ENCODE peak calls at places on chromosomes 12 and 14, in seven cellular contexts. U is activated naive CD8-positive, alpha-beta T cell treated with anti-CD3 and anti-CD28 coated beads, Interleukin-2, amount 50 U/mL, for 24 hours; G is stimulated activated CD4-positive, alpha-beta T cell treated with anti-CD3 and anti-CD28 coated beads, Interleukin-15, amount 100 ng/mL, for 1 hour; S is EL; B is fibroblast of pulmonary artery; L is MV-4-11; X is CD8-positive, alpha-beta memory T cell. T is an unnamed sample.

GRCh38 chr12:107328442-107329133 is 235.2 kb upstream of the CRY1 start:
- DNase-seq in U (peak; percentile 68), G (no peak), S (peak; percentile 51), B (peak; percentile 66), L (peak; percentile 94), X (no peak), T (peak; percentile 45)

GRCh38 chr12:27614386-27614785 is 81.9 kb upstream of the REP15 start:
- DNase-seq in U (no peak), G (no peak), S (no peak), B (no peak), L (no peak), X (no peak), T (no peak)

GRCh38 chr14:92922155-92922735 is 705 bp upstream of the CHGA start:
- DNase-seq in U (no peak), G (no peak), S (no peak), B (no peak), L (no peak), X (no peak), T (no peak)

GRCh38 chr12:75103822-75104221 is 105.8 kb downstream of the KCNC2 start:
- DNase-seq in U (no peak), G (no peak), S (no peak), B (no peak), L (no peak), X (no peak), T (no peak)

GRCh38 chr14:76259029-76259735 is 107.5 kb downstream of the GPATCH2L start:
- DNase-seq in U (no peak), G (no peak), S (no peak), B (no peak), L (no peak), X (no peak), T (no peak)

GRCh38 chr14:77804592-77804991 is 4.7 kb downstream of the ADCK1 start:
- DNase-seq in U (peak; percentile 43), G (no peak), S (peak; percentile 24), B (peak; percentile 10), L (peak; percentile 2), X (no peak), T (no peak)

GRCh38 chr14:68820536-68820935 is 27.7 kb upstream of the ZFP36L1 start:
- DNase-seq in U (no peak), G (no peak), S (no peak), B (no peak), L (no peak), X (peak; percentile 45), T (peak; percentile 54)

GRCh38 chr12:131980263-131980662 is 30.5 kb downstream of the EP400 start:
- DNase-seq in U (no peak), G (no peak), S (no peak), B (peak; percentile 10), L (no peak), X (no peak), T (no peak)

GRCh38 chr12:95551305-95551704 is at the start of gene USP44:
- DNase-seq in U (peak; percentile 32), G (no peak), S (no peak), B (no peak), L (no peak), X (no peak), T (no peak)

GRCh38 chr14:78946949-78947348 is 776.8 kb downstream of the NRXN3 start:
- DNase-seq in U (no peak), G (no peak), S (no peak), B (no peak), L (no peak), X (no peak), T (no peak)

GRCh38 chr12:71447691-71448660 is 8.4 kb downstream of the LGR5 start:
- DNase-seq in U (no peak), G (no peak), S (no peak), B (no peak), L (no peak), X (no peak), T (no peak)

GRCh38 chr12:17992002-17992656 is 97.9 kb downstream of the RERGL start:
- DNase-seq in U (peak; percentile 14), G (no peak), S (peak; percentile 45), B (peak; percentile 53), L (peak; percentile 64), X (no peak), T (no peak)

GRCh38 chr12:6345319-6346071 is 3.6 kb upstream of the TNFRSF1A start:
- DNase-seq in U (peak; percentile 58), G (no peak), S (peak; percentile 97), B (peak; percentile 97), L (peak; percentile 76), X (no peak), T (no peak)

GRCh38 chr12:112686373-112686772 is 105.2 kb upstream of the RPH3A start:
- DNase-seq in U (no peak), G (no peak), S (peak; percentile 35), B (peak; percentile 6), L (no peak), X (no peak), T (no peak)

GRCh38 chr12:121579981-121580868 is 598 bp downstream of the KDM2B start:
- DNase-seq in U (peak; percentile 76), G (peak; percentile 45), S (peak; percentile 81), B (peak; percentile 62), L (peak; percentile 53), X (peak; percentile 74), T (peak; percentile 80)

GRCh38 chr12:49959570-49960473 is 1.9 kb upstream of the AQP5 start:
- DNase-seq in U (no peak), G (no peak), S (peak; percentile 54), B (peak; percentile 83), L (no peak), X (no peak), T (no peak)

T was measured in immature natural killer cell.